ENCODE peak calls at places on chromosomes 7 and 10, in seven cellular contexts. One of them, this sample, is unnamed.

GRCh38 chr7:134938141-134938540 is 48.2 kb upstream of the AGBL3 start:
- DNase-seq in heart left ventricle: no peak
- DNase-seq in ovary: no peak
- DNase-seq in OCI-LY7: no peak
- DNase-seq in body of pancreas: no peak
- DNase-seq in colonic mucosa: no peak
- DNase-seq in hepatocyte: no peak
- DNase-seq in this sample: no peak

GRCh38 chr7:8305625-8306388 is 43.8 kb upstream of the ICA1 start:
- DNase-seq in heart left ventricle: no peak
- DNase-seq in ovary: no peak
- DNase-seq in OCI-LY7: no peak
- DNase-seq in body of pancreas: no peak
- DNase-seq in colonic mucosa: no peak
- DNase-seq in hepatocyte: no peak
- DNase-seq in this sample: no peak

GRCh38 chr7:18623389-18623788 is 127.8 kb downstream of the HDAC9 start:
- DNase-seq in heart left ventricle: no peak
- DNase-seq in ovary: no peak
- DNase-seq in OCI-LY7: no peak
- DNase-seq in body of pancreas: no peak
- DNase-seq in colonic mucosa: no peak
- DNase-seq in hepatocyte: no peak
- DNase-seq in this sample: no peak

GRCh38 chr7:20508109-20508508 is 107.4 kb upstream of the ABCB5 start:
- DNase-seq in heart left ventricle: no peak
- DNase-seq in ovary: no peak
- DNase-seq in OCI-LY7: no peak
- DNase-seq in body of pancreas: no peak
- DNase-seq in colonic mucosa: no peak
- DNase-seq in hepatocyte: no peak
- DNase-seq in this sample: no peak

GRCh38 chr10:119516381-119517234 is 25.9 kb downstream of the RGS10 start:
- DNase-seq in heart left ventricle: no peak
- DNase-seq in ovary: no peak
- DNase-seq in OCI-LY7: peak; percentile 80
- DNase-seq in body of pancreas: no peak
- DNase-seq in colonic mucosa: no peak
- DNase-seq in hepatocyte: no peak
- DNase-seq in this sample: peak; percentile 38

GRCh38 chr10:101939273-101939635 is 95.7 kb upstream of the KCNIP2 start:
- DNase-seq in heart left ventricle: no peak
- DNase-seq in ovary: no peak
- DNase-seq in OCI-LY7: peak; percentile 37
- DNase-seq in body of pancreas: no peak
- DNase-seq in colonic mucosa: no peak
- DNase-seq in hepatocyte: peak; percentile 27
- DNase-seq in this sample: no peak

GRCh38 chr7:101820703-101821102 is 3.3 kb downstream of the CUX1 start:
- DNase-seq in heart left ventricle: no peak
- DNase-seq in ovary: no peak
- DNase-seq in OCI-LY7: no peak
- DNase-seq in body of pancreas: no peak
- DNase-seq in colonic mucosa: no peak
- DNase-seq in hepatocyte: no peak
- DNase-seq in this sample: no peak

GRCh38 chr10:42755591-42756093 is 27.0 kb upstream of the BMS1 start:
- DNase-seq in heart left ventricle: no peak
- DNase-seq in ovary: no peak
- DNase-seq in OCI-LY7: no peak
- DNase-seq in body of pancreas: no peak
- DNase-seq in colonic mucosa: no peak
- DNase-seq in hepatocyte: no peak
- DNase-seq in this sample: no peak

GRCh38 chr7:6290345-6290744 is 17.9 kb upstream of the CYTH3 start:
- DNase-seq in heart left ventricle: no peak
- DNase-seq in ovary: no peak
- DNase-seq in OCI-LY7: no peak
- DNase-seq in body of pancreas: no peak
- DNase-seq in colonic mucosa: no peak
- DNase-seq in hepatocyte: no peak
- DNase-seq in this sample: no peak

GRCh38 chr7:150368098-150368883 is at the start of gene REPIN1:
- DNase-seq in heart left ventricle: peak; percentile 96
- DNase-seq in ovary: peak; percentile 90
- DNase-seq in OCI-LY7: peak; percentile 80
- DNase-seq in body of pancreas: peak; percentile 92
- DNase-seq in colonic mucosa: peak; percentile 95
- DNase-seq in hepatocyte: peak; percentile 94
- DNase-seq in this sample: peak; percentile 86

GRCh38 chr7:5774790-5775189 is 6.7 kb downstream of the RNF216 start:
- DNase-seq in heart left ventricle: no peak
- DNase-seq in ovary: no peak
- DNase-seq in OCI-LY7: no peak
- DNase-seq in body of pancreas: no peak
- DNase-seq in colonic mucosa: no peak
- DNase-seq in hepatocyte: no peak
- DNase-seq in this sample: no peak

GRCh38 chr7:1240917-1241509 is 8.3 kb downstream of the UNCX start:
- DNase-seq in heart left ventricle: no peak
- DNase-seq in ovary: no peak
- DNase-seq in OCI-LY7: no peak
- DNase-seq in body of pancreas: no peak
- DNase-seq in colonic mucosa: no peak
- DNase-seq in hepatocyte: no peak
- DNase-seq in this sample: no peak

GRCh38 chr7:50400114-50400513 is 50.0 kb downstream of the FIGNL1 start:
- DNase-seq in heart left ventricle: no peak
- DNase-seq in ovary: no peak
- DNase-seq in OCI-LY7: no peak
- DNase-seq in body of pancreas: no peak
- DNase-seq in colonic mucosa: no peak
- DNase-seq in hepatocyte: no peak
- DNase-seq in this sample: no peak

GRCh38 chr10:29533046-29533445 is 101.7 kb downstream of the SVIL start:
- DNase-seq in heart left ventricle: no peak
- DNase-seq in ovary: no peak
- DNase-seq in OCI-LY7: no peak
- DNase-seq in body of pancreas: no peak
- DNase-seq in colonic mucosa: no peak
- DNase-seq in hepatocyte: no peak
- DNase-seq in this sample: no peak

GRCh38 chr7:127981965-127982364 is 49.3 kb downstream of the LRRC4 start:
- DNase-seq in heart left ventricle: no peak
- DNase-seq in ovary: no peak
- DNase-seq in OCI-LY7: peak; percentile 10
- DNase-seq in body of pancreas: no peak
- DNase-seq in colonic mucosa: no peak
- DNase-seq in hepatocyte: no peak
- DNase-seq in this sample: no peak

GRCh38 chr10:43867667-43868361 is 219.1 kb upstream of the ZNF32 start:
- DNase-seq in heart left ventricle: no peak
- DNase-seq in ovary: no peak
- DNase-seq in OCI-LY7: no peak
- DNase-seq in body of pancreas: no peak
- DNase-seq in colonic mucosa: no peak
- DNase-seq in hepatocyte: no peak
- DNase-seq in this sample: no peak

GRCh38 chr10:99551158-99551557 is 18.4 kb downstream of the NKX2-3 start:
- DNase-seq in heart left ventricle: no peak
- DNase-seq in ovary: no peak
- DNase-seq in OCI-LY7: no peak
- DNase-seq in body of pancreas: peak; percentile 22
- DNase-seq in colonic mucosa: peak; percentile 57
- DNase-seq in hepatocyte: no peak
- DNase-seq in this sample: no peak

GRCh38 chr7:135964791-135965190 is 12.4 kb downstream of the MTPN start:
- DNase-seq in heart left ventricle: no peak
- DNase-seq in ovary: no peak
- DNase-seq in OCI-LY7: no peak
- DNase-seq in body of pancreas: no peak
- DNase-seq in colonic mucosa: no peak
- DNase-seq in hepatocyte: no peak
- DNase-seq in this sample: no peak

GRCh38 chr7:79504607-79505389 is 51.3 kb upstream of the MAGI2 start:
- DNase-seq in heart left ventricle: no peak
- DNase-seq in ovary: peak; percentile 29
- DNase-seq in OCI-LY7: no peak
- DNase-seq in body of pancreas: no peak
- DNase-seq in colonic mucosa: no peak
- DNase-seq in hepatocyte: peak; percentile 33
- DNase-seq in this sample: no peak

GRCh38 chr7:17722798-17723197 is 217.5 kb downstream of the SNX13 start:
- DNase-seq in heart left ventricle: no peak
- DNase-seq in ovary: no peak
- DNase-seq in OCI-LY7: no peak
- DNase-seq in body of pancreas: no peak
- DNase-seq in colonic mucosa: no peak
- DNase-seq in hepatocyte: no peak
- DNase-seq in this sample: no peak

GRCh38 chr7:115052706-115053105 is 130.8 kb downstream of the MDFIC start:
- DNase-seq in heart left ventricle: no peak
- DNase-seq in ovary: no peak
- DNase-seq in OCI-LY7: no peak
- DNase-seq in body of pancreas: no peak
- DNase-seq in colonic mucosa: no peak
- DNase-seq in hepatocyte: no peak
- DNase-seq in this sample: no peak

GRCh38 chr10:8056891-8057331 is 2.4 kb downstream of the GATA3 start:
- DNase-seq in heart left ventricle: no peak
- DNase-seq in ovary: no peak
- DNase-seq in OCI-LY7: peak; percentile 30
- DNase-seq in body of pancreas: no peak
- DNase-seq in colonic mucosa: no peak
- DNase-seq in hepatocyte: no peak
- DNase-seq in this sample: no peak
- H3K4me3 ChIP-seq in heart left ventricle: peak overlapping the region; percentile 72
- H3K4me3 ChIP-seq in ovary: no peak overlapping the region
- H3K4me3 ChIP-seq in OCI-LY7: no peak overlapping the region
- H3K4me3 ChIP-seq in body of pancreas: no peak overlapping the region
- H3K4me3 ChIP-seq in colonic mucosa: peak overlapping the region; percentile 46
- H3K4me3 ChIP-seq in hepatocyte: no peak overlapping the region
- H3K4me3 ChIP-seq in this sample: peak overlapping the region; percentile 79

GRCh38 chr7:129952164-129952652 is 552 bp downstream of the UBE2H start:
- DNase-seq in heart left ventricle: peak; percentile 51
- DNase-seq in ovary: peak; percentile 42
- DNase-seq in OCI-LY7: peak; percentile 45
- DNase-seq in body of pancreas: peak; percentile 76
- DNase-seq in colonic mucosa: peak; percentile 66
- DNase-seq in hepatocyte: peak; percentile 59
- DNase-seq in this sample: no peak

GRCh38 chr7:129951076-129952011 is 1.4 kb downstream of the UBE2H start:
- DNase-seq in heart left ventricle: peak; percentile 48
- DNase-seq in ovary: peak; percentile 32
- DNase-seq in OCI-LY7: peak; percentile 21
- DNase-seq in body of pancreas: peak; percentile 64
- DNase-seq in colonic mucosa: peak; percentile 54
- DNase-seq in hepatocyte: peak; percentile 46
- DNase-seq in this sample: peak; percentile 2

GRCh38 chr7:129955993-129956543 is 3.3 kb upstream of the UBE2H start:
- DNase-seq in heart left ventricle: no peak
- DNase-seq in ovary: no peak
- DNase-seq in OCI-LY7: no peak
- DNase-seq in body of pancreas: no peak
- DNase-seq in colonic mucosa: no peak
- DNase-seq in hepatocyte: no peak
- DNase-seq in this sample: no peak

GRCh38 chr7:129950191-129950940 is 2.4 kb downstream of the UBE2H start:
- DNase-seq in heart left ventricle: no peak
- DNase-seq in ovary: peak; percentile 24
- DNase-seq in OCI-LY7: peak; percentile 23
- DNase-seq in body of pancreas: peak; percentile 35
- DNase-seq in colonic mucosa: peak; percentile 37
- DNase-seq in hepatocyte: no peak
- DNase-seq in this sample: no peak

GRCh38 chr7:129952653-129953560 is at the start of gene UBE2H:
- DNase-seq in heart left ventricle: peak; percentile 93
- DNase-seq in ovary: peak; percentile 90
- DNase-seq in OCI-LY7: peak; percentile 91
- DNase-seq in body of pancreas: peak; percentile 92
- DNase-seq in colonic mucosa: peak; percentile 93
- DNase-seq in hepatocyte: peak; percentile 96
- DNase-seq in this sample: peak; percentile 88
- H3K27ac ChIP-seq in heart left ventricle: peak within 1 kb of the TSS; percentile 94
- H3K27ac ChIP-seq in ovary: peak within 1 kb of the TSS; percentile 97
- H3K27ac ChIP-seq in OCI-LY7: peak within 1 kb of the TSS; percentile 82
- H3K27ac ChIP-seq in body of pancreas: peak within 1 kb of the TSS; percentile 99
- H3K27ac ChIP-seq in colonic mucosa: peak within 1 kb of the TSS; percentile 96
- H3K27ac ChIP-seq in hepatocyte: peak within 1 kb of the TSS; percentile 92
- H3K27ac ChIP-seq in this sample: peak within 1 kb of the TSS; percentile 94

GRCh38 chr10:125154529-125154928 is 5.8 kb downstream of the CTBP2 start:
- DNase-seq in heart left ventricle: no peak
- DNase-seq in ovary: no peak
- DNase-seq in OCI-LY7: no peak
- DNase-seq in body of pancreas: no peak
- DNase-seq in colonic mucosa: no peak
- DNase-seq in hepatocyte: no peak
- DNase-seq in this sample: no peak

GRCh38 chr10:125155669-125156068 is 4.7 kb downstream of the CTBP2 start:
- DNase-seq in heart left ventricle: no peak
- DNase-seq in ovary: no peak
- DNase-seq in OCI-LY7: no peak
- DNase-seq in body of pancreas: no peak
- DNase-seq in colonic mucosa: no peak
- DNase-seq in hepatocyte: no peak
- DNase-seq in this sample: no peak

GRCh38 chr10:125153693-125154490 is 6.5 kb downstream of the CTBP2 start:
- DNase-seq in heart left ventricle: no peak
- DNase-seq in ovary: no peak
- DNase-seq in OCI-LY7: no peak
- DNase-seq in body of pancreas: peak; percentile 63
- DNase-seq in colonic mucosa: peak; percentile 58
- DNase-seq in hepatocyte: peak; percentile 38
- DNase-seq in this sample: no peak

GRCh38 chr10:125156196-125156595 is 4.2 kb downstream of the CTBP2 start:
- DNase-seq in heart left ventricle: no peak
- DNase-seq in ovary: no peak
- DNase-seq in OCI-LY7: no peak
- DNase-seq in body of pancreas: no peak
- DNase-seq in colonic mucosa: no peak
- DNase-seq in hepatocyte: no peak
- DNase-seq in this sample: no peak

GRCh38 chr10:125155101-125155500 is 5.3 kb downstream of the CTBP2 start:
- DNase-seq in heart left ventricle: no peak
- DNase-seq in ovary: no peak
- DNase-seq in OCI-LY7: no peak
- DNase-seq in body of pancreas: peak; percentile 29
- DNase-seq in colonic mucosa: no peak
- DNase-seq in hepatocyte: no peak
- DNase-seq in this sample: no peak
- H3K4me1 ChIP-seq in heart left ventricle: peaks cover 75% of the 10 kb centered on the region
- H3K4me1 ChIP-seq in ovary: peaks cover 25% of the 10 kb centered on the region
- H3K4me1 ChIP-seq in OCI-LY7: no peaks in the 10 kb centered on the region
- H3K4me1 ChIP-seq in body of pancreas: peaks cover 77% of the 10 kb centered on the region
- H3K4me1 ChIP-seq in colonic mucosa: peaks cover 25% of the 10 kb centered on the region
- H3K4me1 ChIP-seq in hepatocyte: peaks cover 72% of the 10 kb centered on the region
- H3K4me1 ChIP-seq in this sample: peaks cover 5% of the 10 kb centered on the region

DNA sequence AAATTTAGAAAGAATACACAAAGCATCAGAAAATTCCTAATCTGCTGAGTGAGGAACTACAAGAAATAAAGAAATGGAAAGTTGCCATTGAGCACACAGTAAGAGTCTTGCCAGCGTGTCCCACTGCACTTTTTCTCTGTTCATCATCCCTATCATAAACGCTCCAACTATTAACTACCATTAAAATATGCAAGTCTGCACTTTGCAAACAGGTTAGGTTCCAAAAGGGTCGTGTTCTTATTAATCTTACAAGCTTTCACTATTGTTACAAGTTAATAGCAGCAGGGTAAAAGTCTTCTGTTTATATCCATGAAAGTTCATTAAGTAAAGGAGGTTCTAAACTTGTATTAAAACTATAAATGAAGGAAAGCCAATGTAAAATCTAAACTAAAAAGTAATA is 5.2 kb upstream of the JMJD1C start:
- DNase-seq in heart left ventricle: no peak
- DNase-seq in ovary: no peak
- DNase-seq in OCI-LY7: no peak
- DNase-seq in body of pancreas: no peak
- DNase-seq in colonic mucosa: no peak
- DNase-seq in hepatocyte: no peak
- DNase-seq in this sample: no peak
- H3K4me3 ChIP-seq in heart left ventricle: no peak overlapping the region
- H3K4me3 ChIP-seq in ovary: no peak overlapping the region
- H3K4me3 ChIP-seq in OCI-LY7: no peak overlapping the region
- H3K4me3 ChIP-seq in body of pancreas: no peak overlapping the region
- H3K4me3 ChIP-seq in colonic mucosa: no peak overlapping the region
- H3K4me3 ChIP-seq in hepatocyte: no peak overlapping the region
- H3K4me3 ChIP-seq in this sample: no peak overlapping the region